ENCODE peak calls at places on chromosomes 6 and 20, in ten cellular contexts. R is epithelial cell of esophagus, U is transverse colon, C is A549, B is Panc1, I is hepatocyte, G is cardiac fibroblast, T is foreskin fibroblast, W is A673, D is uterus. H is an unnamed sample.

GRCh38 chr6:164097557-164098398 is 683.3 kb downstream of the QKI start:
- DNase-seq in C (no peak), I (peak; percentile 54), R (peak; percentile 19), W (peak; percentile 69), G (peak; percentile 69), D (no peak), B (no peak), U (no peak), T (no peak), H (peak; percentile 49)

GRCh38 chr6:118325220-118325860 is 222.8 kb upstream of the PLN start:
- DNase-seq in I (no peak), B (no peak), G (peak; percentile 5), T (peak; percentile 33), R (peak; percentile 10), D (peak; percentile 45), U (no peak), W (no peak), C (no peak), H (peak; percentile 3)

GRCh38 chr20:22890605-22891300 is 144.4 kb upstream of the SSTR4 start:
- DNase-seq in D (no peak), B (no peak), I (no peak), U (no peak), R (no peak), W (no peak), G (no peak), T (no peak), C (no peak), H (no peak)

GRCh38 chr6:86856937-86857563 is 80.3 kb upstream of the HTR1E start:
- DNase-seq in U (peak; percentile 11), B (peak; percentile 17), I (peak; percentile 72), R (peak; percentile 62), W (peak; percentile 60), C (peak; percentile 25), T (peak; percentile 3), D (no peak), G (peak; percentile 28), H (peak; percentile 36)

GRCh38 chr6:82030301-82030700 is 217.2 kb downstream of the IBTK start:
- DNase-seq in I (no peak), R (peak; percentile 70), B (no peak), D (no peak), T (no peak), C (no peak), U (no peak), W (no peak), G (no peak), H (no peak)

GRCh38 chr6:136403166-136403980 is 113.7 kb upstream of the BCLAF1 start:
- DNase-seq in G (peak; percentile 78), D (peak; percentile 31), I (peak; percentile 51), C (peak; percentile 99), U (no peak), R (peak; percentile 95), W (peak; percentile 34), B (peak; percentile 86), T (peak; percentile 90), H (peak; percentile 92)

GRCh38 chr6:39102024-39102820 is 12.8 kb downstream of the SAYSD1 start:
- DNase-seq in B (no peak), R (peak; percentile 48), I (peak; percentile 76), W (no peak), C (no peak), T (peak; percentile 4), D (no peak), G (peak; percentile 84), U (no peak), H (peak; percentile 72)

GRCh38 chr20:3165473-3166337 is 6.0 kb upstream of the FASTKD5 start:
- DNase-seq in U (peak; percentile 59), B (no peak), I (no peak), T (peak; percentile 40), C (no peak), G (peak; percentile 81), D (peak; percentile 37), R (peak; percentile 20), W (peak; percentile 65), H (peak; percentile 20)

GRCh38 chr6:3725145-3726015 is 26.1 kb downstream of the PXDC1 start:
- DNase-seq in I (no peak), C (no peak), T (no peak), B (no peak), R (no peak), W (no peak), G (no peak), U (no peak), D (no peak), H (no peak)

GRCh38 chr20:21102252-21102609 is 3.9 kb downstream of the LINC00237 start:
- DNase-seq in B (no peak), R (no peak), W (peak; percentile 52), U (no peak), D (no peak), I (no peak), G (no peak), C (no peak), T (no peak), H (no peak)

GRCh38 chr6:41462980-41463930 is 82.9 kb upstream of the FOXP4 start:
- DNase-seq in D (peak; percentile 75), C (peak; percentile 36), I (peak; percentile 77), W (no peak), G (peak; percentile 80), R (peak; percentile 53), B (peak; percentile 12), T (no peak), U (peak; percentile 64), H (peak; percentile 60)

GRCh38 chr20:24948939-24949679 is at the start of gene CST7:
- DNase-seq in B (no peak), C (no peak), R (no peak), I (no peak), D (peak; percentile 29), G (no peak), T (no peak), U (peak; percentile 63), W (no peak), H (no peak)

GRCh38 chr20:13790708-13791107 is 5.9 kb downstream of the NDUFAF5 start:
- DNase-seq in T (no peak), D (no peak), U (no peak), B (no peak), G (no peak), I (no peak), R (no peak), W (no peak), C (no peak), H (no peak)

GRCh38 chr20:56431451-56431850 is 19.4 kb downstream of the CASS4 start:
- DNase-seq in C (no peak), D (no peak), B (no peak), U (no peak), I (no peak), W (no peak), R (no peak), T (no peak), G (no peak), H (no peak)

GRCh38 chr6:166469426-166469961 is 86.8 kb upstream of the MPC1 start:
- DNase-seq in U (no peak), G (no peak), B (no peak), W (no peak), D (no peak), T (no peak), R (no peak), I (no peak), C (no peak), H (no peak)

GRCh38 chr6:138970856-138971425 is 17.1 kb downstream of the REPS1 start:
- DNase-seq in R (peak; percentile 96), C (peak; percentile 37), G (peak; percentile 86), W (peak; percentile 79), U (no peak), T (peak; percentile 93), D (no peak), B (peak; percentile 68), I (peak; percentile 38), H (peak; percentile 88)

GRCh38 chr6:14243617-14244016 is 126.0 kb downstream of the CD83 start:
- DNase-seq in D (no peak), R (no peak), I (no peak), U (no peak), C (no peak), W (no peak), B (no peak), T (no peak), G (no peak), H (no peak)

DNA sequence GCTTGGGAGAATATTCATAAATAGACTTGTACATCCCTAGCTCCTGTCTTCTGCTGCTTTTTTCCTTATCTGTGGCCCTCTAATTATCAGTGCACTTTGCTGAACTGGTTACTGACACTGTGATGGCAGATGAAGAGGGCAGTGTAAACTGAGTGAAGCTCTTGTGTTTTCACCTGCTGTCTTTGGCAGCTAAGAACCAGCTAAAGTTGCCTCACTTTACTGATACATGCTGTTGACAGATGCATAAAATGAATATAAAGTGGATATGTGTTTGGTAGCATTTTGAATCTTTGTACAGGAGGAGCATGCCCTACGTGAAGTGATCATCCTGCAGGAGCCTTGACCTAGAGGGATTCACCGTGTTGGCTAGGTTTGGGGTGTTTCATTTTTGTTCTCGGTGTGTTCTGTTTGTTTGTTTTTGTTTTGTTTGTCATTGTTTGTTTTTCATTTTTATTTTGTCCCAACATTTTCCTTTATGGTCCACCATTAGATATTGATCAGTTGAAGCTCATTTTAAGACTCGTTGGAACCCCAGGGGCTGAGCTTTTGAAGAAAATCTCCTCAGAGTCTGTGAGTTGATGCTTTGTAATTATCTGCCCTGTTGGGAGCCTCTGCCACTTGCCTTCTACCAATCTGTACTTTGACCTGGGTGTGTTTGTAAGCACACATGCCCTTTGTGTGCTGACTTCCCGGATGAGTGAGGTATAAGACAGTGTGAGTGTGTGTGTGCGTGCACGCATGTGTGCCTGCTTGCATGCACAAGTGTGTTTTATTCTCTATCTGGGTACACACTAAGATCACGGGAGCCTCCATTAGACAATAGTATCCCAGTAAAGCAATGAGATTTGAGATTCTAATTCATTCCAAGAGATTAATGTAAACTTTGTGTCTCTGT is 34.6 kb upstream of the MAPK13 start:
- DNase-seq in G (no peak), C (peak; percentile 71), B (no peak), D (no peak), I (peak; percentile 83), U (peak; percentile 74), W (no peak), R (no peak), T (no peak), H (no peak)
- TF ChIP-seq CTCF in G (no peak), C (no peak), B (peak; percentile 56), D (no peak), I (no peak), U (no peak), W (no peak), R (no peak), T (no peak), H (no peak)

GRCh38 chr6:25944655-25945054 is 14.2 kb upstream of the SLC17A2 start:
- DNase-seq in B (no peak), U (no peak), G (no peak), W (no peak), R (no peak), C (no peak), T (no peak), D (no peak), I (no peak), H (no peak)
- H3K4me3 ChIP-seq in B (no peak overlapping the region), U (no peak overlapping the region), G (no peak overlapping the region), W (no peak overlapping the region), R (no peak overlapping the region), C (no peak overlapping the region), T (no peak overlapping the region), D (no peak overlapping the region), I (no peak overlapping the region), H (no peak overlapping the region)

GRCh38 chr20:40706977-40707582 is 18.0 kb upstream of the MAFB start:
- DNase-seq in U (no peak), W (peak; percentile 41), D (no peak), R (no peak), C (peak; percentile 45), G (no peak), B (no peak), T (no peak), I (peak; percentile 74), H (no peak)
- TF ChIP-seq CTCF in U (no peak), W (peak; percentile 18), D (no peak), R (no peak), C (no peak), G (no peak), B (no peak), T (no peak), I (peak; percentile 26), H (no peak)

GRCh38 chr6:1575213-1576041 is 34.3 kb upstream of the FOXC1 start:
- DNase-seq in R (no peak), B (no peak), I (no peak), C (no peak), U (no peak), W (no peak), D (peak; percentile 34), T (peak; percentile 17), G (peak; percentile 60), H (peak; percentile 8)
- H3K4me3 ChIP-seq in R (no peak overlapping the region), B (no peak overlapping the region), I (no peak overlapping the region), C (no peak overlapping the region), U (no peak overlapping the region), W (no peak overlapping the region), D (no peak overlapping the region), T (no peak overlapping the region), G (no peak overlapping the region), H (no peak overlapping the region)

H was measured in AG10803.